ENCODE peak calls at places on chromosome 10, in six cellular contexts. A is heart left ventricle; M is CD8-positive, alpha-beta T cell; B is mammary epithelial cell; O is spleen; X is psoas muscle. U is an unnamed sample. For H3K27me3, the result is how much of the 10 kb centered on the place peaks cover.

GRCh38 chr10:50596456-50596855 is 27.3 kb downstream of the SGMS1 start:
- DNase-seq in O (no peak), B (no peak), X (no peak), M (no peak), A (no peak), U (no peak)

GRCh38 chr10:112241651-112242341 is 41.4 kb upstream of the TECTB start:
- DNase-seq in O (no peak), B (no peak), A (no peak), X (no peak), M (no peak), U (no peak)

GRCh38 chr10:20327954-20328353 is 511.7 kb downstream of the PLXDC2 start:
- DNase-seq in M (no peak), X (no peak), B (no peak), O (no peak), A (no peak), U (no peak)

GRCh38 chr10:131896403-131896802 is 4.4 kb upstream of the PPP2R2D start:
- DNase-seq in B (no peak), M (peak), A (no peak), O (peak), X (no peak), U (no peak)

GRCh38 chr10:30111340-30111980 is 52.1 kb upstream of the JCAD start:
- DNase-seq in O (no peak), B (no peak), X (no peak), M (no peak), A (no peak), U (no peak)

GRCh38 chr10:47054936-47055335 is 143.7 kb downstream of the PTPN20 start:
- DNase-seq in M (no peak), B (no peak), X (no peak), O (no peak), A (no peak), U (no peak)

GRCh38 chr10:124416733-124417132 is 2.0 kb downstream of the OAT start:
- DNase-seq in X (no peak), B (peak), M (no peak), O (no peak), A (no peak), U (no peak)

GRCh38 chr10:67969875-67970274 is 85.4 kb downstream of the SIRT1 start:
- DNase-seq in X (no peak), A (no peak), O (no peak), M (no peak), B (no peak), U (no peak)

GRCh38 chr10:71957546-71958275 is 6.5 kb upstream of the CHST3 start:
- DNase-seq in X (no peak), A (no peak), M (no peak), B (no peak), O (no peak), U (no peak)

GRCh38 chr10:3538850-3539531 is 246.0 kb downstream of the KLF6 start:
- DNase-seq in B (peak), X (peak), M (no peak), O (no peak), A (no peak), U (no peak)

GRCh38 chr10:49587981-49588380 is 22.1 kb upstream of the SLC18A3 start:
- DNase-seq in B (no peak), M (no peak), X (no peak), A (no peak), O (no peak), U (no peak)

GRCh38 chr10:130027716-130028464 is 63.8 kb upstream of the EBF3 start:
- DNase-seq in B (no peak), X (no peak), O (peak), A (no peak), M (no peak), U (no peak)

GRCh38 chr10:44937201-44938005 is 22.2 kb upstream of the RASSF4 start:
- DNase-seq in M (no peak), A (no peak), B (no peak), X (no peak), O (peak), U (no peak)

GRCh38 chr10:118373786-118374185 is 31.7 kb upstream of the FAM204A start:
- DNase-seq in X (no peak), M (no peak), O (no peak), B (peak), A (no peak), U (no peak)

GRCh38 chr10:53276797-53277196 is 504.2 kb upstream of the MBL2 start:
- DNase-seq in O (no peak), X (no peak), B (no peak), M (no peak), A (no peak), U (no peak)

GRCh38 chr10:97109562-97109961 is 76.2 kb downstream of the SLIT1 start:
- DNase-seq in O (no peak), B (no peak), M (no peak), A (no peak), X (no peak), U (no peak)

GRCh38 chr10:93716771-93717170 is 14.4 kb upstream of the FRA10AC1 start:
- DNase-seq in A (no peak), X (no peak), B (peak), O (no peak), M (no peak), U (no peak)

GRCh38 chr10:123636598-123637325 is 29.4 kb upstream of the GPR26 start:
- DNase-seq in O (no peak), X (no peak), B (peak), A (no peak), M (no peak), U (no peak)

GRCh38 chr10:62075912-62076311 is 174.4 kb downstream of the ARID5B start:
- DNase-seq in X (no peak), O (no peak), B (no peak), A (no peak), M (no peak), U (no peak)

GRCh38 chr10:110881247-110881646 is 9.5 kb downstream of the PDCD4 start:
- DNase-seq in A (no peak), O (no peak), X (no peak), M (no peak), B (no peak), U (no peak)

GRCh38 chr10:970311-971149 is 17.7 kb upstream of the GTPBP4 start:
- DNase-seq in X (peak), A (no peak), O (no peak), M (no peak), B (no peak), U (no peak)

GRCh38 chr10:75371010-75371409 is 30.6 kb downstream of the ZNF503 start:
- DNase-seq in X (no peak), O (no peak), A (no peak), B (no peak), M (no peak), U (no peak)

GRCh38 chr10:62264702-62265436 is 3.8 kb downstream of the RTKN2 start:
- DNase-seq in M (no peak), X (no peak), B (peak), O (no peak), A (no peak), U (no peak)

GRCh38 chr10:74307061-74307651 is 156.1 kb downstream of the ADK start:
- DNase-seq in M (no peak), O (no peak), A (no peak), B (peak), X (no peak), U (no peak)

GRCh38 chr10:125123363-125124113 is 36.8 kb downstream of the CTBP2 start:
- DNase-seq in A (peak), M (no peak), X (peak), O (peak), B (peak), U (peak)

GRCh38 chr10:44980309-44981171 is 1.9 kb upstream of the DEPP1 start:
- DNase-seq in X (no peak), O (peak), A (no peak), B (peak), M (no peak), U (peak)

GRCh38 chr10:132588301-132589013 is 50.9 kb downstream of the INPP5A start:
- DNase-seq in A (peak), M (no peak), O (peak), X (no peak), B (no peak), U (no peak)

GRCh38 chr10:28728396-28728795 is 51.1 kb downstream of the BAMBI start:
- DNase-seq in B (peak), M (no peak), X (no peak), A (no peak), O (no peak), U (no peak)

GRCh38 chr10:22341190-22341935 is 3.9 kb upstream of the SPAG6 start:
- DNase-seq in M (no peak), B (no peak), O (no peak), X (no peak), A (peak), U (no peak)

GRCh38 chr10:24784923-24785322 is 61.2 kb upstream of the ARHGAP21 start:
- DNase-seq in B (peak), A (no peak), M (no peak), O (no peak), X (no peak), U (no peak)

GRCh38 chr10:75072727-75073126 is 38.7 kb upstream of the SAMD8 start:
- DNase-seq in B (no peak), O (no peak), M (no peak), X (no peak), A (no peak), U (no peak)

GRCh38 chr10:118007773-118008172 is 39.0 kb downstream of the RAB11FIP2 start:
- DNase-seq in X (no peak), M (no peak), B (no peak), O (no peak), A (no peak), U (no peak)

GRCh38 chr10:100148353-100149211 is 37.2 kb downstream of the ERLIN1 start:
- DNase-seq in M (no peak), A (no peak), B (peak), X (no peak), O (no peak), U (no peak)

GRCh38 chr10:119863951-119864565 is 8.6 kb downstream of the MCMBP start:
- DNase-seq in A (no peak), M (no peak), O (no peak), B (no peak), X (no peak), U (no peak)

GRCh38 chr10:29811751-29812427 is 177.1 kb upstream of the SVIL start:
- DNase-seq in B (peak), X (peak), O (no peak), M (no peak), A (peak), U (no peak)

GRCh38 chr10:93859049-93859655 is 34.6 kb upstream of the SLC35G1 start:
- DNase-seq in X (no peak), O (no peak), A (no peak), M (no peak), B (no peak), U (no peak)

GRCh38 chr10:33669861-33670385 is 335.5 kb upstream of the NRP1 start:
- DNase-seq in O (no peak), A (no peak), X (no peak), B (no peak), M (no peak), U (no peak)

DNA sequence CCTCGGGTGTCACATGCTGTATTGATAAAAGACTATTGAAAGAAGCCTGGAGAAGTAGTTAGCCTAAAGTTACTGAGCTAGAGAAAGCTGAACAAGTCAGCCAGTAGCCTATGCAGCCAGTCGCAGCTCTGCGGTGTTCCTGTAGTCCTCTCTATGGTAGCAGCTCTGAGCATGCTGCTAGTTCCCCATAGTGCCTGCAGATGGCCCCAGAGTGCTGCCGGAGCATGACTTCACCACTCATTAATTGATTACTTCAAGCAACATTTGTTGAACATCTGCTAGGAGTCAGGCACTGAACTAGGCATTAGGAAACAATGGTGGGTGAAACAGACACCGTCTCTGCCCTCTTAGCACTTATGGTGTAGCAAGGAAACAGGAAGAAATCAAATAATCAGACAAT is 422.7 kb downstream of the SORCS3 start:
- DNase-seq in B (peak), M (no peak), O (no peak), X (no peak), A (peak), U (no peak)
- TF ChIP-seq CTCF in B (peak), M (no peak), O (no peak), X (no peak), A (peak), U (no peak)

GRCh38 chr10:91591792-91592165 is 41.1 kb downstream of the PPP1R3C start:
- DNase-seq in A (no peak), M (no peak), X (no peak), B (no peak), O (no peak), U (no peak)

GRCh38 chr10:91592282-91593020 is 40.4 kb downstream of the PPP1R3C start:
- DNase-seq in M (no peak), A (no peak), O (no peak), X (no peak), B (no peak), U (no peak)

GRCh38 chr10:91589656-91590035 is 43.2 kb downstream of the PPP1R3C start:
- DNase-seq in A (no peak), M (no peak), X (no peak), O (no peak), B (no peak), U (no peak)

GRCh38 chr10:91590142-91590903 is 42.5 kb downstream of the PPP1R3C start:
- DNase-seq in O (no peak), B (peak), M (no peak), A (peak), X (peak), U (no peak)

GRCh38 chr10:91590904-91591791 is 41.7 kb downstream of the PPP1R3C start:
- DNase-seq in A (peak), M (no peak), O (no peak), X (no peak), B (no peak), U (peak)
- H3K27ac ChIP-seq in A (peak), M (no peak), O (peak), X (peak), B (no peak), U (no peak)

GRCh38 chr10:58086763-58087150 is 180.9 kb downstream of the IPMK start:
- DNase-seq in X (no peak), A (no peak), O (no peak), B (no peak), M (no peak), U (no peak)

GRCh38 chr10:58086144-58086762 is 181.4 kb downstream of the IPMK start:
- DNase-seq in A (no peak), B (no peak), O (no peak), X (no peak), M (no peak), U (no peak)

GRCh38 chr10:58089739-58090138 is 178.0 kb downstream of the IPMK start:
- DNase-seq in A (no peak), O (no peak), X (no peak), M (no peak), B (no peak), U (no peak)

GRCh38 chr10:58082248-58082647 is 185.4 kb downstream of the IPMK start:
- DNase-seq in O (no peak), X (no peak), A (no peak), M (no peak), B (no peak), U (no peak)

GRCh38 chr10:58087896-58088295 is 179.8 kb downstream of the IPMK start:
- DNase-seq in O (no peak), B (peak), A (no peak), M (no peak), X (no peak), U (no peak)
- H3K27me3 ChIP-seq in O (under half), B (under half), A (under half), M (under half), X (under half), U (under half)

GRCh38 chr10:69152002-69152401 is 28.0 kb downstream of the VPS26A start:
- DNase-seq in X (no peak), O (no peak), M (no peak), B (no peak), A (no peak), U (no peak)
- TF ChIP-seq CTCF in X (no peak), O (no peak), M (no peak), B (no peak), A (no peak), U (no peak)

U was measured in right lobe of liver.